ENCODE peak calls at places on chromosomes 5 and 9, in four cellular contexts. O is HCT116, F is H1, C is GM12878. N is an unnamed sample.

GRCh38 chr5:160097981-160098380 is 21.3 kb downstream of the PWWP2A start:
- DNase-seq in F (no peak), O (no peak), C (no peak), N (no peak)

GRCh38 chr9:128203842-128204551 is 818 bp downstream of the DNM1 start:
- DNase-seq in C (no peak), O (no peak), F (no peak), N (no peak)

GRCh38 chr5:168282120-168282519 is 9.3 kb upstream of the WWC1 start:
- DNase-seq in O (no peak), C (no peak), F (no peak), N (peak)

GRCh38 chr9:98007251-98007928 is 24.2 kb downstream of the ANP32B start:
- DNase-seq in F (no peak), O (no peak), C (no peak), N (no peak)

GRCh38 chr9:4105183-4105582 is 194.7 kb downstream of the GLIS3 start:
- DNase-seq in C (no peak), F (no peak), O (no peak), N (no peak)

GRCh38 chr5:133147411-133147810 is 95.6 kb downstream of the HSPA4 start:
- DNase-seq in O (no peak), C (no peak), F (no peak), N (no peak)

GRCh38 chr9:8315211-8315610 is 515.6 kb upstream of the DMAC1 start:
- DNase-seq in C (no peak), F (no peak), O (no peak), N (no peak)

GRCh38 chr5:170971-171800 is 20.1 kb upstream of the LRRC14B start:
- DNase-seq in O (no peak), F (no peak), C (no peak), N (no peak)

GRCh38 chr9:115650768-115651167 is 502.8 kb upstream of the PAPPA start:
- DNase-seq in O (no peak), F (no peak), C (no peak), N (no peak)

GRCh38 chr5:168104811-168105481 is 186.5 kb upstream of the WWC1 start:
- DNase-seq in O (no peak), C (no peak), F (no peak), N (peak)

GRCh38 chr9:91714020-91714721 is 235.9 kb downstream of the ROR2 start:
- DNase-seq in C (no peak), O (peak), F (peak), N (no peak)

GRCh38 chr5:17620627-17621026 is 10.4 kb downstream of the TAF11L12 start:
- DNase-seq in C (no peak), F (peak), O (no peak), N (no peak)

GRCh38 chr5:139150359-139150999 is 47.7 kb downstream of the SIL1 start:
- DNase-seq in O (no peak), F (no peak), C (no peak), N (no peak)

GRCh38 chr5:93273176-93273575 is 307.8 kb downstream of the NR2F1-AS1 start:
- DNase-seq in C (no peak), O (no peak), F (no peak), N (no peak)

GRCh38 chr9:13900449-13900848 is 413.5 kb downstream of the NFIB start:
- DNase-seq in F (no peak), C (no peak), O (no peak), N (no peak)

GRCh38 chr5:115389799-115390382 is 93.4 kb upstream of the CCDC112 start:
- DNase-seq in F (peak), C (no peak), O (no peak), N (no peak)

GRCh38 chr9:107727113-107727780 is 237.7 kb upstream of the KLF4 start:
- DNase-seq in C (no peak), O (no peak), F (no peak), N (no peak)

GRCh38 chr5:66674802-66675201 is 78.6 kb downstream of the MAST4 start:
- DNase-seq in F (no peak), C (no peak), O (no peak), N (no peak)

GRCh38 chr9:109458453-109459211 is 39.5 kb downstream of the PTPN3 start:
- DNase-seq in C (no peak), F (no peak), O (no peak), N (no peak)

GRCh38 chr5:52709171-52709925 is 78.4 kb upstream of the ITGA1 start:
- DNase-seq in C (no peak), F (no peak), O (no peak), N (no peak)

GRCh38 chr5:95668728-95669127 is 14.1 kb downstream of the SPATA9 start:
- DNase-seq in C (no peak), F (no peak), O (no peak), N (no peak)

GRCh38 chr9:121741198-121741918 is 89.9 kb downstream of the DAB2IP start:
- DNase-seq in O (no peak), C (no peak), F (no peak), N (no peak)

GRCh38 chr9:133161542-133161950 is 2.2 kb downstream of the GBGT1 start:
- DNase-seq in F (no peak), O (no peak), C (no peak), N (no peak)

GRCh38 chr9:98774746-98775145 is 21.6 kb downstream of the ANKS6 start:
- DNase-seq in O (no peak), C (no peak), F (no peak), N (peak)

GRCh38 chr9:19375536-19375935 is 4.5 kb downstream of the RPS6 start:
- DNase-seq in O (no peak), C (no peak), F (no peak), N (no peak)

GRCh38 chr9:35736201-35736633 is 3.8 kb downstream of the CREB3 start:
- DNase-seq in F (no peak), O (peak), C (no peak), N (peak)

GRCh38 chr9:117412006-117412715 is 2.7 kb downstream of the ASTN2 start:
- DNase-seq in C (no peak), O (no peak), F (no peak), N (no peak)

GRCh38 chr5:171596391-171596878 is 177.0 kb downstream of the FGF18 start:
- DNase-seq in F (peak), C (no peak), O (no peak), N (no peak)

GRCh38 chr5:72231989-72232703 is 87.9 kb downstream of the MRPS27 start:
- DNase-seq in F (no peak), O (no peak), C (no peak), N (no peak)

GRCh38 chr9:13688223-13688989 is 408.9 kb upstream of the MPDZ start:
- DNase-seq in O (no peak), C (no peak), F (no peak), N (peak)

GRCh38 chr9:134492281-134492691 is 149.3 kb upstream of the COL5A1 start:
- DNase-seq in O (no peak), C (no peak), F (no peak), N (no peak)

GRCh38 chr5:10601246-10602030 is 37.6 kb downstream of the ANKRD33B start:
- DNase-seq in C (no peak), F (no peak), O (peak), N (no peak)

GRCh38 chr5:107979272-107979671 is 308.5 kb upstream of the EFNA5 start:
- DNase-seq in O (no peak), C (no peak), F (no peak), N (no peak)

GRCh38 chr9:135657416-135657815 is 5.7 kb upstream of the LCN9 start:
- DNase-seq in F (no peak), O (no peak), C (no peak), N (no peak)

GRCh38 chr5:109692011-109692410 is 2.3 kb downstream of the MAN2A1 start:
- DNase-seq in C (no peak), F (no peak), O (no peak), N (no peak)

GRCh38 chr5:38922199-38922598 is 76.4 kb downstream of the OSMR start:
- DNase-seq in O (peak), C (no peak), F (no peak), N (peak)

GRCh38 chr5:133421806-133422205 is 190.5 kb downstream of the FSTL4 start:
- DNase-seq in O (no peak), C (no peak), F (no peak), N (no peak)

GRCh38 chr9:136553581-136553980 is 7.7 kb upstream of the NOTCH1 start:
- DNase-seq in O (no peak), C (no peak), F (no peak), N (no peak)

GRCh38 chr5:56148453-56148971 is 84.6 kb downstream of the ANKRD55 start:
- DNase-seq in F (no peak), O (no peak), C (peak), N (no peak)

DNA sequence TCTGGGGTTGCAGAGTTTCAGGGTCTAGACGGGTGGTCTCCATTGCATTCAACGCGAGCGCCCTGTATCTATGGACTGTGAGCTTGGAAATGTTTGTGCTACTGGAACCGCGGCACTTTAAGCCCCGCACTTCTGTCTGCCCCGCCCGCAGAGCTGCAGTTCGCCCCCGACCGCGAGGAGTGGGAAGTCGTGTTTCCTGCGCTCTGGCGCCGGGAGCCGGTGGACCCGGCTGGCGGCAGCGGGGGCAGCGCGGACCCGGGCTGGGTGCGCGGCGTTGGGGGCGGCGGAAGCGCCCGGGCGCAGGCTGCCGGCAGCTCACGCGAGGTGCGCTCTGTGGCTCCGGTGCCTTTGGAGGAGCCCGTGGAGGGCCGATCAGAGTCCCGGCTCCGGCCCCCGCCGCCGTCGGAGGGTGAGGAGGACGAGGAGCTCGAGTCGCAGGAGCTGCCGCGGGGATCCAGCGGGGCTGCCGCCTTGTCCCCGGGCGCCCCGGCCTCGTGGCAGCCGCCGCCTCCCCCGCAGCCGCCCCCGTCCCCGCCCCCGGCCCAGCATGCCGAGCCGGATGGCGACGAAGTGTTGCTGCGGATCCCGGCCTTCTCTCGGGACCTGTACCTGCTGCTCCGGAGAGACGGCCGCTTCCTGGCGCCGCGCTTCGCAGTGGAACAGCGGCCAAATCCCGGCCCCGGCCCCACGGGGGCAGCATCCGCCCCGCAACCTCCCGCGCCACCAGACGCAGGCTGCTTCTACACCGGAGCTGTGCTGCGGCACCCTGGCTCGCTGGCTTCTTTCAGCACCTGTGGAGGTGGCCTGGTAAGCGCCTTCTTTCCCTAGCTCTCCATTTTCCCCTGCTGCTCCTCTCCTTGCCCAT is 1.1 kb downstream of the ADAMTS19 start:
- DNase-seq in C (no peak), O (no peak), F (no peak), N (peak)
- TF ChIP-seq JUND in C (no peak), O (no peak), F (no peak), N (no peak)

GRCh38 chr5:141403387-141403786 is 809 bp downstream of the PCDHGA9 start:
- DNase-seq in C (no peak), F (no peak), O (no peak), N (no peak)

GRCh38 chr5:141399555-141400258 is 2.0 kb downstream of the PCDHGB5 start:
- DNase-seq in C (no peak), O (no peak), F (no peak), N (no peak)

GRCh38 chr5:141398608-141399007 is 861 bp downstream of the PCDHGB5 start:
- DNase-seq in O (no peak), F (no peak), C (no peak), N (no peak)

GRCh38 chr5:141402553-141403328 is at the start of gene PCDHGA9:
- DNase-seq in O (peak), C (no peak), F (no peak), N (no peak)
- TF ChIP-seq JUND in O (no peak), C (no peak), F (no peak), N (no peak)

DNA sequence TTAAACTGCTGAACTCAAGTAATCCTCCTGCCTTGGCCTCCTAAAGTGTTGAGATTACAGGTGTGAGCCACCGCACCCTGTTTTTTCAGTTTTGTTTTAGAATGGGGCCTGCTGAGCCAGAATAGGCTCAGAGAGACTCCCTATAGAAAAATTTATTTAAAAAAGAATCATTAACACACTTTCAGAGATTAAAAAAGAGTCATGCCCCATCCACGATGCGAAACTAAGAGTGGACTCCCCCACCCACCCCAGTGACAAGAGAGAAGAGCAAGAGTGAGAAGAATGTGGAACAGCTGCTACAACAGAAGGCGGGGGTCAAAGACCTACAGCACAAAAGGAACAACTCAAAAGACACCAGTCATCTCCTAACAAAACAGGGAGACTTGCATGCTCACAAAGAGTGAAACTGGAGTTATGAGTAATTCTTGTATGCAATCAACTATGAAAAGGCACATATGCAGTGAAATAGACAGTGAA is 47.2 kb downstream of the GLDC start:
- DNase-seq in O (no peak), F (no peak), C (peak), N (no peak)
- TF ChIP-seq JUND in O (no peak), F (no peak), C (peak), N (no peak)

DNA sequence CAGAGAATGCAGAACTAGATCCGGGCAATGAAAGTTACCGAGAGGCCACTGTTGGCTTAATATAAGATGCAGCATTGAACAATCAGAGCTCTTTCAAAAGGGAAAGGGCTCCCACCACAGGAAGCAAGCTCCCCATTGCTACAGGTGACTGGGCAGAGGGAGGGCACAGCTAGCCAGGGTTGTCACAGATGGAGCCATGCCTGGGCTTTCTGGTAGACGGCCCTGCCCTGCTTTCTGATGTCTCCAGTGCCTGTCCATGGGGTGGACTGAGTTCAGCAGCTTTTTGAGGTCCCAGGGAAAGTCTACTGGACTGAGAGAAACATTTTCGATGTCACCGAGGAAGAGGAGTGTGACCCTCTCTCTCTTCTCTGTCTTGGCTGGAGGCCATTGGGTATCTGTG is 14.1 kb downstream of the RGS3 start:
- DNase-seq in F (no peak), C (no peak), O (no peak), N (no peak)
- TF ChIP-seq JUND in F (no peak), C (no peak), O (no peak), N (no peak)

DNA sequence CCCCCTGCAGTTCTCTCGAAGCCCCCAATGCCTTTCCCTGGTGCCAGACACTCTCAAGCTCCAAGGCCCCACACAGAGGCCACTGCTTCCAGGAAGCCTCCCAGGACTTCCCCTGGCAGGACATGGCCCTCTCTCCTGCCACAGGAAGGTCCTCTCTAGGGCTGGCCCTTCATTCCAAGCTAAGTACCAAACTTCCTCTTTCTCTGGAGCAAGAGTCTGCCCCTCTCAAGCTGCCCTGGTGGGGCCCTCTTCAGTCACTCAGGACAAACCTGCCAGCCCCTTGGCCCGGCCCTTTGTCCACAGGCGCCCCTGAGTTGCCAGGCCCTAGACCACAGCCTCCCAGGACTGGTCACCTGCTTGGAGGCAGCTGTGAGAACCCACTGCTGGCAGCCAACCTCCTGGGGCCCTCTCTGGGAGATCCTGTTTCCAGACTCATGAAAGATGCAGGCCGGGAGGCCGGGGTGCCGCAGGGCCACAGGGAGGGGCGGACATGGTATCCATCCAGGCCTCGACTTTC is 6.6 kb downstream of the NINJ1 start:
- DNase-seq in O (no peak), F (no peak), C (no peak), N (no peak)
- TF ChIP-seq JUND in O (no peak), F (no peak), C (no peak), N (no peak)

DNA sequence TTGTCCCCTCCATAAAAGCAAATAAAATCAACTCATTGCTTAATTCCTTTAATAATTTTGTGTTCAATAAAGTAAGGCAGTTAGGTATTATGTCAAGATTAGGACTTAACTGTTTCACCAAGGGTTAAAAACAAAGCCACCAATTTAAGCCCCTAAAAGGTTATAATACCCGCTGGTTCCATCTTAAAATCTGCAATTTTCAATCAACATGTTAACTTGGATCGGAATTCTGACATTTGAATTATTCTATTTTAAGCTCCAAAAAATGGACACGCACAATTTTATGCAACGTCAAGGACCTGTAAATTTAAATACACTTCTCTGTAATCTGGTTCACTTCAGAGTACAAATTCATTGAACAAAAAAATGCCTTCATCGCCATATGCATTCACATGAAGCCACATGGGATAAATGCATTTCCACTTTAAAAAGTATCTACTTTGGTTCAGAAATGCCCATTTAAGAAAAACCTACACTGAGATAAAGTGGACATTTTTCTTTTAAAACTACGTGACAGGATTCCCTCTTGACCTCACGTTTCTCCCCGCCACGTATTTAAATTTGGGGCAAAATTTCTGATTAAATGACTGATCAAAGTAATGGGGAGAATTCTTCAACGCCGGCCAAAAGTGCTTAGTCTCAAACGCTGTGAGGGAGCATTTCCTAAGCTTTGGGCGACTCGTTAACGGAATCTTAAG is 722 bp downstream of the GIN1 start:
- DNase-seq in C (peak), O (no peak), F (no peak), N (no peak)
- TF ChIP-seq JUND in C (no peak), O (no peak), F (no peak), N (no peak)

DNA sequence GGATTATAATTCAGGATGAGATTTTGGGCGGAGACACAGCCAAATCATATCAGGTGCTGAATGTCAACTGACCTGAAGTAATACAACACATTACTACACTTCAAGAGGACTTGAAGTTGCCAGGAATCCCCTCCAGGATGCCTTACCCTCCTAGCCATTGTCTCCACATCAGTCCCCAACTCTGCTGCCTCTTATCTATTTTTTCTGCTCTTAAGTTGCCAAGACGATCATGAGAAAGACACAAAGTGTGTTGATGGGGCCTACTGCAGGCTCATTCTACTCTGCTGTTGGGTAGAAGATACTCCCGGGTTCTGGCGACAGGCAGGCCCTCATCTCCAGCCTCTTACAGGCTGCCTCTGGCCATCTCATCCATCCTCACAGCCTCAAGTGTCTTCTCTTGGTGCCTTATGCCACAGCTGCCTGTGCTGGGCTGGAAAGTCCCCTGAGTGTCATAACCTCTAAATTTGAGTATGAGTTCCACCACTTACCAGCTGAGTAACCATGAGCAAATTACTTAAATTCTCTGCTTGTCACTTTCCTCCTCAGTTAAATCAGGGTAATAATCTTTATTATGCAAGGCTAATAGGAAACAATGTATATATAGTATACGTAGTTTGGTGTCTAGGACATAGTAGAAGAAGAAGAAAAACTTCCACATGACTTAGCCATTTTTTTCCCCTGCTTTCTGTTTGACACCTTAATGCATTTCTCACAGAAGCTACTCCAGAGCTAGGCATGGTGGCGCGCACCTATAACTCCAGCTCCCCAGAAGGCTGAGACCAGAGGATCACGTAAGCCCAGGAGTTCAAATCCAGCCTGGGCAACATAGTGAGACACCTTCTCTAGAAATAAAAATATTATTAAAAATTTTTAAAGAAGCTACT is 73.0 kb upstream of the SNX2 start:
- DNase-seq in C (peak), O (no peak), F (no peak), N (no peak)
- TF ChIP-seq JUND in C (no peak), O (no peak), F (no peak), N (no peak)

GRCh38 chr5:120778491-120779293 is 314.6 kb downstream of the PRR16 start:
- DNase-seq in C (no peak), O (no peak), F (no peak), N (no peak)

GRCh38 chr5:120779674-120780073 is 315.6 kb downstream of the PRR16 start:
- DNase-seq in C (no peak), F (no peak), O (no peak), N (no peak)
- TF ChIP-seq JUND in C (no peak), F (no peak), O (no peak), N (no peak)

GRCh38 chr5:20470997-20471396 is 483.0 kb upstream of the CDH18 start:
- DNase-seq in F (no peak), O (no peak), C (no peak), N (no peak)
- TF ChIP-seq JUND in F (no peak), O (no peak), C (no peak), N (no peak)